ENCODE peak calls at places on chromosomes 7 and 10, in six cellular contexts. O, Q, I, H, U and G are unnamed samples.

GRCh38 chr10:46992794-46993552 is 81.7 kb downstream of the PTPN20 start:
- DNase-seq in U (peak), O (peak), Q (no peak), H (peak), I (peak), G (no peak)

GRCh38 chr7:11706666-11707605 is 125.1 kb downstream of the THSD7A start:
- DNase-seq in U (no peak), H (no peak), O (no peak), Q (no peak), I (no peak), G (no peak)

GRCh38 chr7:112108984-112109383 is 97.2 kb downstream of the DOCK4 start:
- DNase-seq in U (no peak), O (no peak), I (no peak), Q (no peak), H (no peak), G (no peak)

GRCh38 chr10:126533644-126534043 is 136.8 kb downstream of the C10orf90 start:
- DNase-seq in Q (no peak), O (no peak), U (no peak), I (no peak), H (no peak), G (no peak)

GRCh38 chr7:47526466-47526865 is 55.4 kb downstream of the TNS3 start:
- DNase-seq in H (no peak), Q (no peak), O (no peak), I (no peak), U (peak), G (no peak)

GRCh38 chr10:132523561-132524442 is 13.8 kb upstream of the INPP5A start:
- DNase-seq in Q (no peak), U (peak), H (no peak), O (no peak), I (no peak), G (peak)

GRCh38 chr7:122307228-122307619 is 2.7 kb upstream of the FEZF1 start:
- DNase-seq in O (peak), I (no peak), U (no peak), H (no peak), Q (no peak), G (no peak)

GRCh38 chr10:123007558-123008378 is 827 bp downstream of the IKZF5 start:
- DNase-seq in O (peak), U (no peak), I (peak), Q (no peak), H (peak), G (no peak)

GRCh38 chr7:18407385-18407784 is 88.2 kb upstream of the HDAC9 start:
- DNase-seq in U (no peak), H (no peak), Q (no peak), I (no peak), O (peak), G (no peak)

GRCh38 chr10:90023950-90024349 is 322.6 kb downstream of the KIF20B start:
- DNase-seq in U (no peak), H (no peak), Q (no peak), I (no peak), O (no peak), G (no peak)

GRCh38 chr7:24477807-24478655 is 95.2 kb upstream of the PALS2 start:
- DNase-seq in O (peak), I (peak), H (peak), Q (no peak), U (no peak), G (no peak)

GRCh38 chr10:131354380-131354779 is 42.9 kb upstream of the TCERG1L start:
- DNase-seq in H (peak), U (no peak), O (peak), Q (no peak), I (no peak), G (no peak)

GRCh38 chr7:74542558-74543117 is 88.9 kb downstream of the GTF2IRD1 start:
- DNase-seq in O (no peak), Q (peak), U (no peak), I (no peak), H (no peak), G (no peak)

GRCh38 chr10:48805848-48806247 is 121.2 kb downstream of the WDFY4 start:
- DNase-seq in O (no peak), I (no peak), U (no peak), H (no peak), Q (peak), G (no peak)

GRCh38 chr7:149854611-149855367 is 16.6 kb downstream of the ZNF862 start:
- DNase-seq in I (peak), Q (peak), H (peak), O (peak), U (peak), G (no peak)

GRCh38 chr7:44760034-44760580 is 11.5 kb downstream of the ZMIZ2 start:
- DNase-seq in H (no peak), I (no peak), U (no peak), Q (no peak), O (no peak), G (no peak)

GRCh38 chr7:130207033-130207432 is 627 bp upstream of the SSMEM1 start:
- DNase-seq in O (no peak), U (no peak), H (no peak), I (no peak), Q (no peak), G (no peak)
- TF ChIP-seq CTCF in O (no peak), U (no peak), H (no peak), I (no peak), Q (no peak), G (no peak)

GRCh38 chr7:22694597-22695207 is 32.3 kb upstream of the IL6 start:
- DNase-seq in Q (no peak), O (no peak), H (no peak), I (no peak), U (no peak), G (no peak)
- H3K4me3 ChIP-seq in Q (no peak), O (no peak), H (no peak), I (no peak), U (no peak), G (no peak)

DNA sequence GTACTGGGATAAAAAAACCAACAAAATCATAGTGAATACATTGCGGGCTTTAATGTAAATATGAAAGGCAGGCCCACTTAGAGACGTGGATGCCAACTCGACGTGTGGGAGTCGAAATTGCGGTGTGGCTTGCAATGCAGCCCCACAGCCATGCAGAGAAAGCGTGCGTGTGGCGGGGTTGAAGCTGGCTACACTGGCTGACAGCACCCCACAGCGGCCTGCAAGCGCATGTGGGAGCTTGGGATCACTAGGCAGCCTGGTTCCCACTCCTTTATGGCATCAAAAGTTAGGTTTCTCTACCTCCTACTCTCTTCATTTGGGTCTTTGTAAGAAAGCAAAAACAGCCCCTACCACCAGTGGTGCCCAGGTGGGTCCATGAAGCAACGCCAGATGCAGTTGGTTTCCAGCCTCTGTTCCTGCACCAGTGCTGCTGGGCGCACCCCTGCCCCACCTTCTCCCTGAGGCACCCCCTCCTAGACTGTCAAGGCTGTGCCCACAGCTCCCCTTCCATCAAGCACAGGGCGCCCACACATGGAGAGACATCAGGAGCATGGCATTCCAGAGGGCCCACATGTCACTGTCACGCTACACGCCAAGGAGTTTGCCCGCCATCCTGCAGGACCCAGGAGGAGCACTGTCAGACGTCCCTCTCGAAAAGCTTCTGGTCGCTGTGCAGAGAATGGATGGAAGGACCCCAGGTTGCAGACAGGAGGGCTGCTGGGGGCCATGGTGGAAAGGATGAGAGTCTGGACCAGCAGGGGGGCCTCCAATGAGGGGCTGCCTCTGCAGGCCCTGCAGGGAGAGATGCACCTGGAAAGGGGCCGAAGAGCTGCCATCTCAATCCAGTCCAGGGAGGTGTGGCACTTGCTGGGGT is 142.9 kb downstream of the PAXIP1 start:
- DNase-seq in U (no peak), O (no peak), H (no peak), Q (no peak), I (no peak), G (no peak)
- H3K27ac ChIP-seq in U (no peak), O (no peak), H (no peak), Q (no peak), I (no peak), G (no peak)

GRCh38 chr7:108459922-108460551 is 3.8 kb upstream of the NRCAM start:
- DNase-seq in Q (no peak), I (no peak), H (peak), O (peak), U (no peak), G (no peak)
- TF ChIP-seq CTCF in Q (peak), I (peak), H (peak), O (peak), U (peak), G (no peak)

GRCh38 chr7:27094304-27095049 is 1.3 kb downstream of the HOXA1 start:
- DNase-seq in O (no peak), H (no peak), I (no peak), Q (no peak), U (no peak), G (no peak)

GRCh38 chr7:27096756-27097514 is 1.1 kb upstream of the HOXA1 start:
- DNase-seq in H (no peak), I (peak), U (peak), O (peak), Q (no peak), G (no peak)

GRCh38 chr7:27095050-27095896 is 527 bp downstream of the HOXA1 start:
- DNase-seq in O (peak), H (no peak), I (peak), Q (no peak), U (no peak), G (no peak)

GRCh38 chr7:27097686-27098492 is 2.1 kb upstream of the HOXA1 start:
- DNase-seq in U (no peak), I (peak), Q (no peak), O (peak), H (no peak), G (no peak)

DNA sequence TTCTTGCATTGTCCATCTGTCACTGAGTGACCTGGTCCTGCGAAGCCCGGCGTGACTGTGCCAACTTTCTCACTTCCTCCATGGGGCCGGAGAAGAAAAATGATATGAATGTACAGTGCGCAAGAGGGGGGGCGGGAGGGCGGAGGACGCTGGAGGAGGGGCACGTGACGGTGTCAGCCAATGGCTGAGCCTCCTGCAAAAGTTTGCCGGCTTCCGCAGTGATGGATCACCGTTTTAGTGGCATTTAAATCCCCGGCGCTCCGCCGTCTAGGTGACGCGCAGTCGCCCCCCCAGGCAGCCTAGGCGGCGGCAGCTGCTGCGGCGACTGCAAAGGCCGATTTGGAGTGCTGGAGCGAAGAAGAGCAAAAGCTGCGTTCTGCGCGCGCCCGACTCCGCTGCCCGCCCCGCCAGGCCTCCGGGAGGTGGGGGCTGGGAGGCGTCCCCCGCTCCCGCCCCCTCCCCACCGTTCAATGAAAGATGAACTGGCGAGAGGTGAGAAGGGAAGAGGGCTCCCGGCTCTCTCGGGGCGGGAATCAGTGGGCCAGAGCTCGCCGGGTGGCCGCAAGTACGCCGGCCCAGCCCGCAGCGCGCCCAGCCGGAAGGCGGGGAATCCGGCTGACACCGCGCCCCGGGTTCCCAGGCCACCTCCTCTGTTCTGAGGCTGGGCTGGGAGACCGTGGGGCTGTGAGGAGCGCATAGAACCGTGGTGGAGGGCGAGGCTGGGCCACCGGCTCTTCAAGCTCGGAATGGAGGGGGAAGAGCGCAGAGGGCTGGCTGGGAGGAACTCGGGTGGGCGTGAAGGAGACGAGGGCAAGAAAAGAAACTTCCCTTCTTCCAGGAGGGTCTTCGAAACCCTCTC is at the start of gene HOXA1:
- DNase-seq in Q (peak), O (peak), H (peak), I (peak), U (peak), G (no peak)
- H3K4me3 ChIP-seq in Q (peak), O (peak), H (peak), I (peak), U (peak), G (peak)

GRCh38 chr10:86689146-86689545 is 20.8 kb downstream of the LDB3 start:
- DNase-seq in Q (no peak), U (peak), H (no peak), I (no peak), O (no peak), G (no peak)
- H3K27ac ChIP-seq in Q (peak), U (no peak), H (no peak), I (no peak), O (no peak), G (no peak)

GRCh38 chr7:43300121-43300520 is 187.7 kb downstream of the HECW1 start:
- DNase-seq in I (no peak), U (no peak), O (no peak), H (no peak), Q (no peak), G (no peak)

GRCh38 chr7:43295429-43295828 is 183.0 kb downstream of the HECW1 start:
- DNase-seq in U (no peak), I (no peak), H (no peak), O (peak), Q (no peak), G (no peak)

GRCh38 chr7:43294080-43294630 is 181.7 kb downstream of the HECW1 start:
- DNase-seq in Q (no peak), O (peak), I (peak), H (peak), U (no peak), G (no peak)

GRCh38 chr7:43298617-43299016 is 186.2 kb downstream of the HECW1 start:
- DNase-seq in I (no peak), Q (no peak), U (no peak), O (no peak), H (no peak), G (no peak)

DNA sequence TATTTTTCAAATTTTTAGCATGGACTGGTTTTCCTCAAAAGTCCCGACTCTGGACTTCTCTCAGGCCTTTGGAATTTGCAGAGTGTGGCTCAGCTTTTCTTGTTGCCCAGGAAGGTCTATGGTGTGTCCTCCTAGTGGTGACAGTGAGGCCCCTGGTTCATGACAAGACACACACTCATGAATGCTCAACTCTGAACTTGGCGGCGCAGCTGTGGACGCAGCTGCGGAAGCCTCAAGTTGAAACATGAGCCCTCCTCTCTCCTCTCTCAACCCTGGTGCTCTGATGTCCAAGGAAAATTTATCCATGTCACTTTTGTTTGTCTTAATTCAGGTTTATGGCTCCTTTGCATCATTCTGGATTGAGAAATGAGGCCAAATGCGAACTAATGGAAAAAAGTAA is 183.9 kb downstream of the HECW1 start:
- DNase-seq in Q (no peak), U (no peak), O (peak), H (no peak), I (peak), G (no peak)
- TF ChIP-seq CTCF in Q (no peak), U (no peak), O (peak), H (no peak), I (no peak), G (no peak)

DNA sequence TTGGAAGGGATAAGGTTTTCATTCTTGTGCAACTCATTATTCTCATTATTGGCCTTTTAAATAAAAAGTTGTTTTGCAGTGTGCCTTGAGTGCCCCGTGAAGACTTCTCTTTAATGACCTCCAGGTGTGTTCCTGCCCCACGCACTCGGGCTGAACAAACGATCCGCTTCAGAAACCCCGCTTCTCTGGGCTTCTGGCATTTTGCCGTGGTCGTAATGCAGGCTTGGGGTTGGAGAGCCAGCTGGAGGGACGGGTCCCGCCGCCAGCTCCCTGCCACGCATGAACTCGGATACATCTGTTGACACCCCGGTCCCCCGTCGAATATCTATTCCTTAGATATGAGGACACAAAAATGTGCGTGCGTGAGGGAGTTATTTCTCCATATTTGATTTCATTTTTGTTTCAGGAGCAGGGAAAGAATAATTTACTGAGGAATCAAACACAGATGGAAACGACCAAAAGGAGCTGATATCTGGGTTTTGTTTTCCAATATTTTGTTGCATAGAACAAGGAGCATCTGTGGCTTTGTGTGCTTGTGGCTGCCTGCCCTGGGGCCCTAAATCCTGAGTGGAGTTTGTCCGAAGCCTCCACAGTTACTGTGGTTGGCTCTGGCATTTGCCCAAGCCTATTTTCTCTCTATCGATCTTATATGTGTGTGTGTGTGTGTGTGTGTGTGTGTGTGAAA is 17.0 kb upstream of the TTYH3 start:
- DNase-seq in Q (no peak), O (no peak), I (no peak), U (peak), H (no peak), G (no peak)
- H3K4me3 ChIP-seq in Q (no peak), O (no peak), I (no peak), U (no peak), H (no peak), G (peak)